ENCODE peak calls at places on chromosomes 7 and 10, in eight cellular contexts. T is fibroblast of the aortic adventitia, P is neural crest cell, H is HFFc6, O is WTC11, X is AG04449, Y is GM20000, G is foreskin fibroblast. C is an unnamed sample.

GRCh38 chr7:52270301-52270700 is 765.1 kb upstream of the POM121L12 start:
- DNase-seq in T (no peak), P (no peak), H (no peak), O (no peak), X (no peak), Y (no peak), G (no peak), C (no peak)

GRCh38 chr7:71457881-71458590 is 326.1 kb downstream of the GALNT17 start:
- DNase-seq in T (no peak), P (no peak), H (no peak), O (peak), X (no peak), Y (no peak), G (no peak), C (no peak)

GRCh38 chr10:114632869-114633715 is 25.0 kb downstream of the ABLIM1 start:
- DNase-seq in T (peak), P (no peak), H (peak), O (no peak), X (peak), Y (peak), G (peak), C (no peak)

GRCh38 chr7:88001744-88002530 is 67.9 kb downstream of the ADAM22 start:
- DNase-seq in T (no peak), P (no peak), H (no peak), O (no peak), X (no peak), Y (no peak), G (no peak), C (no peak)

GRCh38 chr7:45407730-45408406 is 166.3 kb upstream of the ADCY1 start:
- DNase-seq in T (no peak), P (no peak), H (no peak), O (peak), X (no peak), Y (no peak), G (no peak), C (no peak)

GRCh38 chr7:45100761-45101480 is 10.6 kb downstream of the TBRG4 start:
- DNase-seq in T (no peak), P (no peak), H (no peak), O (no peak), X (no peak), Y (no peak), G (no peak), C (no peak)

GRCh38 chr7:30924624-30925023 is 13.0 kb downstream of the AQP1 start:
- DNase-seq in T (no peak), P (no peak), H (no peak), O (no peak), X (no peak), Y (no peak), G (no peak), C (no peak)

GRCh38 chr10:58952747-58953466 is 223.5 kb upstream of the PHYHIPL start:
- DNase-seq in T (peak), P (peak), H (peak), O (peak), X (no peak), Y (peak), G (no peak), C (peak)

GRCh38 chr7:84202855-84203254 is 8.3 kb upstream of the SEMA3A start:
- DNase-seq in T (no peak), P (no peak), H (no peak), O (no peak), X (no peak), Y (no peak), G (no peak), C (no peak)

GRCh38 chr7:38863609-38864291 is 45.2 kb downstream of the VPS41 start:
- DNase-seq in T (no peak), P (no peak), H (no peak), O (no peak), X (no peak), Y (no peak), G (no peak), C (no peak)

GRCh38 chr7:82729172-82730030 is 285.8 kb upstream of the CACNA2D1 start:
- DNase-seq in T (peak), P (peak), H (peak), O (no peak), X (no peak), Y (peak), G (peak), C (peak)

GRCh38 chr10:124001391-124002260 is 91.8 kb downstream of the CHST15 start:
- DNase-seq in T (no peak), P (no peak), H (no peak), O (no peak), X (no peak), Y (no peak), G (no peak), C (no peak)

GRCh38 chr10:103451091-103451801 is 924 bp downstream of the CALHM2 start:
- DNase-seq in T (peak), P (no peak), H (peak), O (no peak), X (no peak), Y (no peak), G (peak), C (no peak)

GRCh38 chr10:37819797-37820196 is 37.6 kb downstream of the ZNF248 start:
- DNase-seq in T (no peak), P (no peak), H (no peak), O (no peak), X (no peak), Y (no peak), G (no peak), C (no peak)

GRCh38 chr10:71062156-71062555 is 150.2 kb upstream of the UNC5B start:
- DNase-seq in T (no peak), P (no peak), H (no peak), O (no peak), X (no peak), Y (no peak), G (no peak), C (no peak)

GRCh38 chr7:45484094-45484493 is 90.1 kb upstream of the ADCY1 start:
- DNase-seq in T (no peak), P (no peak), H (no peak), O (no peak), X (no peak), Y (no peak), G (no peak), C (no peak)

GRCh38 chr10:26987851-26988250 is 112.4 kb downstream of the ANKRD26 start:
- DNase-seq in T (no peak), P (no peak), H (no peak), O (no peak), X (no peak), Y (no peak), G (peak), C (no peak)

GRCh38 chr7:49327155-49327554 is 402.8 kb downstream of the CDC14C start:
- DNase-seq in T (no peak), P (no peak), H (no peak), O (no peak), X (no peak), Y (no peak), G (no peak), C (no peak)

GRCh38 chr7:37145682-37146081 is 303.0 kb downstream of the ELMO1 start:
- DNase-seq in T (no peak), P (no peak), H (no peak), O (no peak), X (no peak), Y (no peak), G (no peak), C (no peak)

GRCh38 chr10:127012769-127013152 is 107.5 kb downstream of the DOCK1 start:
- DNase-seq in T (no peak), P (no peak), H (no peak), O (no peak), X (no peak), Y (no peak), G (no peak), C (peak)

GRCh38 chr7:17638727-17639126 is 301.6 kb downstream of the SNX13 start:
- DNase-seq in T (no peak), P (no peak), H (no peak), O (no peak), X (no peak), Y (no peak), G (no peak), C (no peak)

GRCh38 chr7:43646603-43647313 is 63.9 kb downstream of the STK17A start:
- DNase-seq in T (peak), P (no peak), H (peak), O (no peak), X (no peak), Y (no peak), G (peak), C (no peak)

GRCh38 chr7:73774923-73775322 is 4.9 kb upstream of the CLDN3 start:
- DNase-seq in T (peak), P (no peak), H (peak), O (no peak), X (no peak), Y (no peak), G (no peak), C (no peak)

GRCh38 chr10:21648040-21648439 is 114.0 kb downstream of the MLLT10 start:
- DNase-seq in T (no peak), P (no peak), H (no peak), O (no peak), X (no peak), Y (no peak), G (no peak), C (no peak)

GRCh38 chr7:19557726-19558470 is 150.9 kb downstream of the POLR1F start:
- DNase-seq in T (no peak), P (no peak), H (no peak), O (no peak), X (no peak), Y (no peak), G (no peak), C (no peak)

GRCh38 chr7:77258014-77258413 is 58.4 kb upstream of the FGL2 start:
- DNase-seq in T (peak), P (no peak), H (peak), O (no peak), X (no peak), Y (no peak), G (no peak), C (no peak)

GRCh38 chr7:123661765-123662164 is 6.1 kb downstream of the LMOD2 start:
- DNase-seq in T (no peak), P (no peak), H (no peak), O (no peak), X (no peak), Y (no peak), G (no peak), C (no peak)

GRCh38 chr10:24645784-24646183 is 77.9 kb downstream of the ARHGAP21 start:
- DNase-seq in T (no peak), P (no peak), H (peak), O (no peak), X (no peak), Y (no peak), G (no peak), C (no peak)

GRCh38 chr7:132575987-132576722 is at the start of gene PLXNA4:
- DNase-seq in T (peak), P (peak), H (no peak), O (peak), X (no peak), Y (no peak), G (no peak), C (peak)
- TF ChIP-seq CTCF in T (no peak), P (no peak), H (no peak), O (no peak), X (no peak), Y (no peak), G (no peak), C (no peak)

GRCh38 chr10:80459047-80459865 is 5.1 kb downstream of the TSPAN14 start:
- DNase-seq in T (peak), P (no peak), H (peak), O (peak), X (no peak), Y (peak), G (peak), C (no peak)

GRCh38 chr10:80455461-80456345 is 1.6 kb downstream of the TSPAN14 start:
- DNase-seq in T (no peak), P (no peak), H (no peak), O (no peak), X (no peak), Y (no peak), G (no peak), C (no peak)

GRCh38 chr10:80458638-80459037 is 4.5 kb downstream of the TSPAN14 start:
- DNase-seq in T (no peak), P (no peak), H (no peak), O (no peak), X (no peak), Y (no peak), G (no peak), C (no peak)

GRCh38 chr10:80458263-80458625 is 4.1 kb downstream of the TSPAN14 start:
- DNase-seq in T (no peak), P (no peak), H (no peak), O (no peak), X (no peak), Y (no peak), G (no peak), C (no peak)

GRCh38 chr10:80457554-80458262 is 3.6 kb downstream of the TSPAN14 start:
- DNase-seq in T (no peak), P (no peak), H (no peak), O (peak), X (no peak), Y (no peak), G (no peak), C (no peak)
- TF ChIP-seq CTCF in T (no peak), P (peak), H (no peak), O (no peak), X (no peak), Y (no peak), G (no peak), C (no peak)

GRCh38 chr10:42707229-42707628 is 68.9 kb upstream of the ZNF33B start:
- DNase-seq in T (no peak), P (no peak), H (no peak), O (no peak), X (no peak), Y (no peak), G (no peak), C (no peak)
- TF ChIP-seq CTCF in T (no peak), P (no peak), H (no peak), O (no peak), X (no peak), Y (no peak), G (no peak), C (no peak)

GRCh38 chr10:119098576-119098975 is 5.3 kb upstream of the DENND10 start:
- DNase-seq in T (no peak), P (no peak), H (no peak), O (no peak), X (no peak), Y (no peak), G (no peak), C (no peak)

GRCh38 chr10:119103241-119103640 is 672 bp upstream of the DENND10 start:
- DNase-seq in T (no peak), P (no peak), H (no peak), O (no peak), X (no peak), Y (no peak), G (no peak), C (no peak)

GRCh38 chr10:119105155-119105554 is 1.2 kb downstream of the DENND10 start:
- DNase-seq in T (no peak), P (no peak), H (no peak), O (no peak), X (no peak), Y (no peak), G (no peak), C (no peak)

GRCh38 chr10:119104653-119105024 is 726 bp downstream of the DENND10 start:
- DNase-seq in T (peak), P (peak), H (no peak), O (peak), X (no peak), Y (no peak), G (no peak), C (no peak)

DNA sequence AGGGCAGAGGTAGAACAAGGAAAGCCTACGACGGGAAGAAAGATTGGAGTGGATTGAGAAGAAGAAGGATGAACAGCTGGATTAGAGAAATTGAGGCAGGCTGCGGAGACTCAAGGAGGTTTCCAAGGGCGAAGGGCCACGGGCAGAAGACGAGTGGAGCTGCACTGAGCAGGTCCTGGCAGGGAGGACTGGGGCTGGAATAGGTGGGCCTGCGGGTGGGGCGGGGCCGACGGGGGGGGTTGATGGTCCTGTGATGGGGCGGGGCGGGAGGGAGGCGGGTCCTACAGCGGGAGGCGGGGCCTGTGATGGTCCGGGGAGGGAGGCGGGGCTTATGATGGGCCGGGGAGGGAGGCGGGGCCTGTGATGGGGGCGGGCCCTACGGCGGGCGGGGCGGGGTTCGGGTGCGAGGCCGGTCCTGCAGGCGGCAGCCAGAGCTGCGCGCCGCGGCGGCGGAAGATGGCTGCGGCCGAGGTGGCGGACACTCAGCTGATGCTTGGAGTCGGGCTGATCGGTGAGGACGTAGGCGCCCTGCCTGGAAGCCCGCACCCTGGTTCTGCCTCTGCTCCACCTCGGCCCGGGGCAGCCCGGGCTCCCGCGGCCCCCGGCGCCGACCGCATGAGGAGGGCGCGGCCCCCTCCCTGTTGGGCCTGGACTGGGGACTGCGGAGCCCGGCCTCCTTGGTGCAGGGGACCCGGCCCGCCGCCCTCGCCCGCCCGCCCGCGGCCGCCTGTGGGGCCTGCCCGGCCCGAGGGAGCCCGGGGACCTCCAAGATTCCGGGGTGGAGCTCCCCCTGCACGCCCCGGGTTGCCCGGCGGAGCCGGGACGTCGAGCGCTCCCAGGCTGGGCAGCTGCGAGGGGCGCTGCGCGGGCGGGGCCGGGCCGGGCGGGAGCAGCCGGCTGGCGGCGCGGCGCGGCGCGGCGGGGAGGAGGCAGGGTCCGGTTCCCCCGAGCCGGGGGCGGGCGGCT is at the start of gene DENND10:
- DNase-seq in T (peak), P (peak), H (peak), O (peak), X (no peak), Y (peak), G (peak), C (peak)
- TF ChIP-seq CTCF in T (no peak), P (no peak), H (no peak), O (no peak), X (no peak), Y (no peak), G (no peak), C (no peak)

GRCh38 chr10:44457259-44457658 is 72.4 kb upstream of the CXCL12 start:
- DNase-seq in T (no peak), P (no peak), H (no peak), O (no peak), X (no peak), Y (no peak), G (no peak), C (no peak)
- TF ChIP-seq CTCF in T (no peak), P (peak), H (peak), O (peak), X (no peak), Y (no peak), G (no peak), C (no peak)

GRCh38 chr7:155836216-155837125 is 24.2 kb upstream of the SHH start:
- DNase-seq in T (no peak), P (no peak), H (no peak), O (no peak), X (no peak), Y (no peak), G (no peak), C (no peak)
- TF ChIP-seq CTCF in T (no peak), P (no peak), H (no peak), O (no peak), X (no peak), Y (no peak), G (no peak), C (no peak)

GRCh38 chr7:65037740-65038678 is 31.5 kb upstream of the ERV3-1 start:
- DNase-seq in T (peak), P (peak), H (peak), O (peak), X (peak), Y (peak), G (peak), C (peak)
- TF ChIP-seq CTCF in T (no peak), P (peak), H (peak), O (no peak), X (no peak), Y (no peak), G (no peak), C (peak)

GRCh38 chr7:158355456-158356065 is 232.1 kb downstream of the PTPRN2 start:
- DNase-seq in T (no peak), P (peak), H (no peak), O (peak), X (no peak), Y (no peak), G (no peak), C (peak)
- TF ChIP-seq CTCF in T (no peak), P (peak), H (peak), O (peak), X (no peak), Y (no peak), G (no peak), C (peak)

GRCh38 chr10:33487014-33487776 is 152.7 kb upstream of the NRP1 start:
- DNase-seq in T (peak), P (no peak), H (no peak), O (no peak), X (no peak), Y (no peak), G (no peak), C (no peak)
- TF ChIP-seq CTCF in T (peak), P (peak), H (peak), O (no peak), X (peak), Y (no peak), G (peak), C (no peak)

C was measured in nephron progenitor cell.